ENCODE peak calls at places on chromosome 22, in seven cellular contexts. One of them, this sample, is unnamed.

GRCh38 chr22:43096420-43096819 is 7.2 kb upstream of the TTLL1 start:
- DNase-seq in heart right ventricle: no peak
- DNase-seq in pancreas: no peak
- DNase-seq in CD4-positive, CD25-positive, alpha-beta regulatory T cell: no peak
- DNase-seq in OCI-LY7: no peak
- DNase-seq in NT2/D1: no peak
- DNase-seq in tibial artery: no peak
- DNase-seq in this sample: no peak

GRCh38 chr22:37412445-37413250 is 14.6 kb downstream of the ELFN2 start:
- DNase-seq in NT2/D1: no peak
- DNase-seq in tibial artery: no peak
- DNase-seq in heart right ventricle: no peak
- DNase-seq in pancreas: no peak
- DNase-seq in OCI-LY7: no peak
- DNase-seq in CD4-positive, CD25-positive, alpha-beta regulatory T cell: no peak
- DNase-seq in this sample: no peak

GRCh38 chr22:34493471-34493870 is 572.5 kb upstream of the ISX start:
- DNase-seq in CD4-positive, CD25-positive, alpha-beta regulatory T cell: no peak
- DNase-seq in OCI-LY7: no peak
- DNase-seq in NT2/D1: no peak
- DNase-seq in tibial artery: no peak
- DNase-seq in heart right ventricle: no peak
- DNase-seq in pancreas: no peak
- DNase-seq in this sample: no peak

GRCh38 chr22:48973694-48974041 is 854.0 kb downstream of the BRD1 start:
- DNase-seq in heart right ventricle: no peak
- DNase-seq in tibial artery: no peak
- DNase-seq in pancreas: no peak
- DNase-seq in OCI-LY7: no peak
- DNase-seq in NT2/D1: no peak
- DNase-seq in CD4-positive, CD25-positive, alpha-beta regulatory T cell: no peak
- DNase-seq in this sample: no peak

GRCh38 chr22:19884161-19884953 is 29.7 kb upstream of the GNB1L start:
- DNase-seq in OCI-LY7: no peak
- DNase-seq in NT2/D1: no peak
- DNase-seq in pancreas: no peak
- DNase-seq in heart right ventricle: no peak
- DNase-seq in tibial artery: no peak
- DNase-seq in CD4-positive, CD25-positive, alpha-beta regulatory T cell: no peak
- DNase-seq in this sample: no peak

GRCh38 chr22:27903805-27904473 is 15.1 kb downstream of the PITPNB start:
- DNase-seq in pancreas: no peak
- DNase-seq in heart right ventricle: no peak
- DNase-seq in CD4-positive, CD25-positive, alpha-beta regulatory T cell: peak; percentile 34
- DNase-seq in tibial artery: no peak
- DNase-seq in NT2/D1: no peak
- DNase-seq in OCI-LY7: no peak
- DNase-seq in this sample: no peak

GRCh38 chr22:26536056-26536761 is 23.9 kb upstream of the TFIP11 start:
- DNase-seq in OCI-LY7: peak; percentile 75
- DNase-seq in heart right ventricle: no peak
- DNase-seq in NT2/D1: no peak
- DNase-seq in tibial artery: no peak
- DNase-seq in CD4-positive, CD25-positive, alpha-beta regulatory T cell: no peak
- DNase-seq in pancreas: peak; percentile 69
- DNase-seq in this sample: no peak

GRCh38 chr22:47195676-47196492 is 433.4 kb downstream of the TBC1D22A start:
- DNase-seq in pancreas: no peak
- DNase-seq in OCI-LY7: no peak
- DNase-seq in NT2/D1: no peak
- DNase-seq in heart right ventricle: no peak
- DNase-seq in CD4-positive, CD25-positive, alpha-beta regulatory T cell: no peak
- DNase-seq in tibial artery: peak; percentile 10
- DNase-seq in this sample: no peak

GRCh38 chr22:28917747-28918543 is 34.6 kb downstream of the ZNRF3 start:
- DNase-seq in tibial artery: no peak
- DNase-seq in heart right ventricle: peak; percentile 30
- DNase-seq in CD4-positive, CD25-positive, alpha-beta regulatory T cell: no peak
- DNase-seq in NT2/D1: no peak
- DNase-seq in OCI-LY7: peak; percentile 40
- DNase-seq in pancreas: peak; percentile 60
- DNase-seq in this sample: no peak

GRCh38 chr22:20526628-20527355 is 19.4 kb downstream of the MED15 start:
- DNase-seq in CD4-positive, CD25-positive, alpha-beta regulatory T cell: no peak
- DNase-seq in tibial artery: no peak
- DNase-seq in OCI-LY7: no peak
- DNase-seq in pancreas: no peak
- DNase-seq in NT2/D1: no peak
- DNase-seq in heart right ventricle: no peak
- DNase-seq in this sample: peak; percentile 67

GRCh38 chr22:28112130-28112529 is 193.1 kb upstream of the PITPNB start:
- DNase-seq in heart right ventricle: no peak
- DNase-seq in pancreas: no peak
- DNase-seq in NT2/D1: no peak
- DNase-seq in tibial artery: no peak
- DNase-seq in OCI-LY7: no peak
- DNase-seq in CD4-positive, CD25-positive, alpha-beta regulatory T cell: no peak
- DNase-seq in this sample: no peak

GRCh38 chr22:47784367-47784983 is 1022.0 kb downstream of the TBC1D22A start:
- DNase-seq in heart right ventricle: no peak
- DNase-seq in CD4-positive, CD25-positive, alpha-beta regulatory T cell: no peak
- DNase-seq in pancreas: no peak
- DNase-seq in OCI-LY7: no peak
- DNase-seq in NT2/D1: no peak
- DNase-seq in tibial artery: no peak
- DNase-seq in this sample: no peak

GRCh38 chr22:48713266-48714205 is 1114.1 kb downstream of the BRD1 start:
- DNase-seq in CD4-positive, CD25-positive, alpha-beta regulatory T cell: no peak
- DNase-seq in tibial artery: no peak
- DNase-seq in heart right ventricle: no peak
- DNase-seq in OCI-LY7: no peak
- DNase-seq in NT2/D1: no peak
- DNase-seq in pancreas: no peak
- DNase-seq in this sample: no peak

GRCh38 chr22:36921309-36922096 is 8.1 kb downstream of the CSF2RB start:
- DNase-seq in NT2/D1: no peak
- DNase-seq in OCI-LY7: peak; percentile 6
- DNase-seq in CD4-positive, CD25-positive, alpha-beta regulatory T cell: no peak
- DNase-seq in pancreas: no peak
- DNase-seq in tibial artery: peak; percentile 34
- DNase-seq in heart right ventricle: no peak
- DNase-seq in this sample: no peak

GRCh38 chr22:35522571-35523149 is 18.0 kb upstream of the RASD2 start:
- DNase-seq in OCI-LY7: no peak
- DNase-seq in CD4-positive, CD25-positive, alpha-beta regulatory T cell: no peak
- DNase-seq in tibial artery: no peak
- DNase-seq in heart right ventricle: no peak
- DNase-seq in pancreas: no peak
- DNase-seq in NT2/D1: no peak
- DNase-seq in this sample: no peak

DNA sequence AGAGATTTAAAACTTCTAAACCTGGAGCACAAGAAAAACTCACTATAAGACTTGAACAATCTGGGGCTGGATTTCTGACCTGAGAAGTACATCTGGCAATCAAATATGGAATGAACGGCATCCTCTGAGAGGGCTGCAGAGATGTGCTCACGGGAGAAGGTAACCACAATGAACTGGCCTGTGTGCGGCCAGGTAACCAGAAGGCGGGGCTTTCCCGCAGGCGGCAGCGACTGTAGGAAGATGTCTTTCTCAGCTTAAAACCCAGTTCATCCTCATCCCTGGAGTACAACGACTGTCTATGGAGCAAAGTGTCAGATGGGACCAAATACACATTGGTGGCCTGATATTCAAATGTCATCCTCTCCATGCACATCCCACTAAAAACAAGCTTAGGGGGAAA is 24.5 kb downstream of the MICAL3 start:
- DNase-seq in tibial artery: no peak
- DNase-seq in OCI-LY7: no peak
- DNase-seq in NT2/D1: no peak
- DNase-seq in pancreas: peak; percentile 19
- DNase-seq in heart right ventricle: no peak
- DNase-seq in CD4-positive, CD25-positive, alpha-beta regulatory T cell: no peak
- DNase-seq in this sample: no peak
- H3K4me3 ChIP-seq in tibial artery: peak overlapping the region; percentile 99
- H3K4me3 ChIP-seq in OCI-LY7: peak overlapping the region; percentile 91
- H3K4me3 ChIP-seq in NT2/D1: peak overlapping the region; percentile 12
- H3K4me3 ChIP-seq in pancreas: peak overlapping the region; percentile 77
- H3K4me3 ChIP-seq in heart right ventricle: peak overlapping the region; percentile 82
- H3K4me3 ChIP-seq in CD4-positive, CD25-positive, alpha-beta regulatory T cell: peak overlapping the region; percentile 81
- H3K4me3 ChIP-seq in this sample: peak overlapping the region; percentile 97

GRCh38 chr22:24505337-24505736 is 10.2 kb downstream of the UPB1 start:
- DNase-seq in pancreas: no peak
- DNase-seq in tibial artery: no peak
- DNase-seq in NT2/D1: no peak
- DNase-seq in CD4-positive, CD25-positive, alpha-beta regulatory T cell: no peak
- DNase-seq in heart right ventricle: no peak
- DNase-seq in OCI-LY7: no peak
- DNase-seq in this sample: no peak

GRCh38 chr22:24507742-24508141 is 12.6 kb downstream of the UPB1 start:
- DNase-seq in OCI-LY7: peak; percentile 78
- DNase-seq in CD4-positive, CD25-positive, alpha-beta regulatory T cell: no peak
- DNase-seq in NT2/D1: peak; percentile 40
- DNase-seq in tibial artery: no peak
- DNase-seq in heart right ventricle: no peak
- DNase-seq in pancreas: no peak
- DNase-seq in this sample: no peak

GRCh38 chr22:24503851-24504170 is 8.7 kb downstream of the UPB1 start:
- DNase-seq in CD4-positive, CD25-positive, alpha-beta regulatory T cell: no peak
- DNase-seq in OCI-LY7: no peak
- DNase-seq in pancreas: no peak
- DNase-seq in NT2/D1: no peak
- DNase-seq in tibial artery: no peak
- DNase-seq in heart right ventricle: no peak
- DNase-seq in this sample: no peak

GRCh38 chr22:24503137-24503850 is 8.2 kb downstream of the UPB1 start:
- DNase-seq in heart right ventricle: peak; percentile 65
- DNase-seq in pancreas: no peak
- DNase-seq in OCI-LY7: peak; percentile 80
- DNase-seq in NT2/D1: peak; percentile 20
- DNase-seq in CD4-positive, CD25-positive, alpha-beta regulatory T cell: peak; percentile 46
- DNase-seq in tibial artery: peak; percentile 59
- DNase-seq in this sample: peak; percentile 38

GRCh38 chr22:24506802-24507438 is 11.8 kb downstream of the UPB1 start:
- DNase-seq in heart right ventricle: no peak
- DNase-seq in tibial artery: no peak
- DNase-seq in pancreas: no peak
- DNase-seq in CD4-positive, CD25-positive, alpha-beta regulatory T cell: no peak
- DNase-seq in OCI-LY7: peak; percentile 60
- DNase-seq in NT2/D1: no peak
- DNase-seq in this sample: no peak
- H3K4me3 ChIP-seq in heart right ventricle: no peak overlapping the region
- H3K4me3 ChIP-seq in tibial artery: no peak overlapping the region
- H3K4me3 ChIP-seq in pancreas: no peak overlapping the region
- H3K4me3 ChIP-seq in CD4-positive, CD25-positive, alpha-beta regulatory T cell: no peak overlapping the region
- H3K4me3 ChIP-seq in OCI-LY7: peak overlapping the region; percentile 22
- H3K4me3 ChIP-seq in NT2/D1: no peak overlapping the region
- H3K4me3 ChIP-seq in this sample: no peak overlapping the region

DNA sequence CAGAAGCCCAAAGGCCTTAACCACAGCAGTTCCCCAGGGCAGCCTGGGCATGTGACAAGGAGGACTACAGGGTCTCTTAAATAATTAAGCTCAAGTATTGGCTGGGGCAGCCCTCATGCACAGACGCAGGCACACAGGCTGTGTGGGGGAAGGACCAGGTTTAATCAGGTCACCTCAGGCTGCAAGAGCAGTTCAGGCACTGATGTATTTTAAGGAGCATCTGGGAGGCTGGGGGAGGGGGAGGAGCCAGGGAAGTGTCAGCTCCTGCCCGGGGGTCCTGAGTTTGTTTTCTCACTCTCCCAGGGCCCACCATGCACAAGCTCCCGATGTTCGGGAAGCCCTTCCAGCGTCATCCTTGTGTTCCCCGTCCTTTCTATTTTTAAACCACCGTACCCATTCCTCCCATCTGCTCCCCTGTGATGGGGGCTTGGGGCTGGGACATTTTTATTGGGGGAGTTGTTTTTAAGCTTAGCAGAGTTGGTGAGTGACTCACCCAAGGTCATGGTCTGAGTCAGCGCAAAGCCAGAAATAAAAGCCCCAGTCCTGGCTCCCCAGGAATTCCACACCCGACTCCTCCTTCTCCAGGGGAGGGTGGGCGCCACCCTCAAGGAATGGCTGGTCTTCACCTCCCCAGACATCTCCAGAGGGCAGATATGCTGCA is 2.4 kb downstream of the CSDC2 start:
- DNase-seq in OCI-LY7: no peak
- DNase-seq in heart right ventricle: no peak
- DNase-seq in NT2/D1: no peak
- DNase-seq in CD4-positive, CD25-positive, alpha-beta regulatory T cell: no peak
- DNase-seq in tibial artery: peak; percentile 51
- DNase-seq in pancreas: no peak
- DNase-seq in this sample: peak; percentile 77
- H3K4me3 ChIP-seq in OCI-LY7: no peak overlapping the region
- H3K4me3 ChIP-seq in heart right ventricle: peak overlapping the region; percentile 52
- H3K4me3 ChIP-seq in NT2/D1: no peak overlapping the region
- H3K4me3 ChIP-seq in CD4-positive, CD25-positive, alpha-beta regulatory T cell: no peak overlapping the region
- H3K4me3 ChIP-seq in tibial artery: peak overlapping the region; percentile 63
- H3K4me3 ChIP-seq in pancreas: no peak overlapping the region
- H3K4me3 ChIP-seq in this sample: no peak overlapping the region

GRCh38 chr22:44965171-44965570 is 44.6 kb downstream of the PHF21B start:
- DNase-seq in CD4-positive, CD25-positive, alpha-beta regulatory T cell: no peak
- DNase-seq in pancreas: no peak
- DNase-seq in NT2/D1: no peak
- DNase-seq in tibial artery: no peak
- DNase-seq in OCI-LY7: no peak
- DNase-seq in heart right ventricle: no peak
- DNase-seq in this sample: no peak

GRCh38 chr22:44957267-44957905 is 52.4 kb downstream of the PHF21B start:
- DNase-seq in OCI-LY7: no peak
- DNase-seq in heart right ventricle: no peak
- DNase-seq in NT2/D1: no peak
- DNase-seq in CD4-positive, CD25-positive, alpha-beta regulatory T cell: no peak
- DNase-seq in tibial artery: no peak
- DNase-seq in pancreas: no peak
- DNase-seq in this sample: no peak

GRCh38 chr22:44963832-44964721 is 45.7 kb downstream of the PHF21B start:
- DNase-seq in pancreas: no peak
- DNase-seq in NT2/D1: no peak
- DNase-seq in OCI-LY7: no peak
- DNase-seq in heart right ventricle: no peak
- DNase-seq in tibial artery: no peak
- DNase-seq in CD4-positive, CD25-positive, alpha-beta regulatory T cell: no peak
- DNase-seq in this sample: no peak

GRCh38 chr22:44964722-44965078 is 45.1 kb downstream of the PHF21B start:
- DNase-seq in NT2/D1: no peak
- DNase-seq in tibial artery: no peak
- DNase-seq in heart right ventricle: no peak
- DNase-seq in OCI-LY7: no peak
- DNase-seq in pancreas: no peak
- DNase-seq in CD4-positive, CD25-positive, alpha-beta regulatory T cell: no peak
- DNase-seq in this sample: no peak

DNA sequence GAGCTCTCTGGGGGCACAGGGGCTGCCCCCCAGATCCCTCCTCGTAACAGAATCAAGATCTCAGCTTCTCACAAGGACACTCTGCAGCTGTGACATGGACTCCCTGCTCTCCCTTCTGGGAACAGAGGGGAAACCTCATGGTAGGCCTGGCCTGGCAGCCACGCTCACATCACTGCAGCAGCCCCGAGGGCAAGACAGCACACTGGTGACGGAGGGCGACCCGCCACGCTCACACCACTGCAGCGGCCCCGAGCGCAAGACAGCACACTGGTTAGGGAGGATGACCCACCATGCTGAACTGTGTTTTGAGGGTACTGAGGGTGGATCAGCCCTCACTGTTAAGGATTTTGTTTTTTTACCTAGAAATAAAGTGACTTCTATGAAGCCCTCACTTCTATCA is 46.8 kb downstream of the PHF21B start:
- DNase-seq in tibial artery: no peak
- DNase-seq in heart right ventricle: no peak
- DNase-seq in OCI-LY7: no peak
- DNase-seq in NT2/D1: no peak
- DNase-seq in pancreas: no peak
- DNase-seq in CD4-positive, CD25-positive, alpha-beta regulatory T cell: no peak
- DNase-seq in this sample: no peak
- H3K4me3 ChIP-seq in tibial artery: no peak overlapping the region
- H3K4me3 ChIP-seq in heart right ventricle: no peak overlapping the region
- H3K4me3 ChIP-seq in OCI-LY7: no peak overlapping the region
- H3K4me3 ChIP-seq in NT2/D1: no peak overlapping the region
- H3K4me3 ChIP-seq in pancreas: no peak overlapping the region
- H3K4me3 ChIP-seq in CD4-positive, CD25-positive, alpha-beta regulatory T cell: no peak overlapping the region
- H3K4me3 ChIP-seq in this sample: no peak overlapping the region

This sample was measured in MG63.